ENCODE peak calls at places on chromosome 19, in five cellular contexts. M is naive thymus-derived CD8-positive, alpha-beta T cell; D is HCT116; H is aorta; C is activated CD4-positive, alpha-beta T cell treated with anti-CD3 and anti-CD28 coated beads for 36 hours. R is an unnamed sample.

GRCh38 chr19:39382991-39383828 is 7.7 kb downstream of the PAF1 start:
- ATAC-seq in M (no peak), D (no peak), H (no peak), C (no peak), R (no peak)

GRCh38 chr19:38838208-38838985 is 6.8 kb upstream of the ECH1 start:
- ATAC-seq in M (no peak), D (peak), H (no peak), C (peak), R (peak)

GRCh38 chr19:3931041-3931440 is 1.8 kb upstream of the NMRK2 start:
- ATAC-seq in M (no peak), D (peak), H (no peak), C (no peak), R (no peak)

GRCh38 chr19:44745386-44745831 is 3.1 kb upstream of the BCL3 start:
- ATAC-seq in M (no peak), D (peak), H (peak), C (no peak), R (no peak)

GRCh38 chr19:5023128-5023571 is 54.2 kb downstream of the KDM4B start:
- ATAC-seq in M (no peak), D (no peak), H (peak), C (no peak), R (no peak)

GRCh38 chr19:14519860-14520407 is 1.7 kb upstream of the DNAJB1 start:
- ATAC-seq in M (no peak), D (peak), H (no peak), C (peak), R (peak)

GRCh38 chr19:44974809-44975347 is 19.7 kb downstream of the CLPTM1 start:
- ATAC-seq in M (no peak), D (no peak), H (no peak), C (peak), R (no peak)

GRCh38 chr19:39247701-39248664 is 673 bp downstream of the IFNL4 start:
- ATAC-seq in M (peak), D (no peak), H (peak), C (peak), R (peak)

GRCh38 chr19:19475845-19476828 is 39.2 kb downstream of the TSSK6 start:
- ATAC-seq in M (no peak), D (peak), H (no peak), C (no peak), R (no peak)

GRCh38 chr19:46958542-46958941 is 61.1 kb upstream of the NPAS1 start:
- ATAC-seq in M (no peak), D (no peak), H (no peak), C (peak), R (no peak)

GRCh38 chr19:5782945-5783919 is 1.3 kb downstream of the PRR22 start:
- ATAC-seq in M (peak), D (peak), H (no peak), C (no peak), R (peak)

GRCh38 chr19:33649919-33650305 is 28.2 kb downstream of the CHST8 start:
- ATAC-seq in M (no peak), D (no peak), H (no peak), C (no peak), R (no peak)

GRCh38 chr19:7994114-7994513 is 11.3 kb downstream of the ELAVL1 start:
- ATAC-seq in M (no peak), D (no peak), H (no peak), C (no peak), R (no peak)

GRCh38 chr19:42313840-42314755 is 989 bp downstream of the TMEM145 start:
- ATAC-seq in M (no peak), D (no peak), H (no peak), C (no peak), R (no peak)

GRCh38 chr19:46190489-46190888 is 39.1 kb upstream of the IGFL1 start:
- ATAC-seq in M (no peak), D (no peak), H (no peak), C (no peak), R (no peak)

GRCh38 chr19:45729774-45730388 is 815 bp downstream of the FBXO46 start:
- ATAC-seq in M (no peak), D (peak), H (peak), C (no peak), R (peak)

GRCh38 chr19:18883530-18884304 is 12.2 kb downstream of the CERS1 start:
- ATAC-seq in M (no peak), D (no peak), H (no peak), C (no peak), R (no peak)

GRCh38 chr19:43956827-43957226 is 5.8 kb downstream of the ZNF221 start:
- ATAC-seq in M (no peak), D (no peak), H (no peak), C (no peak), R (no peak)

GRCh38 chr19:12723383-12723642 is 419 bp downstream of the TNPO2 start:
- ATAC-seq in M (no peak), D (no peak), H (no peak), C (no peak), R (no peak)

GRCh38 chr19:43575955-43576451 is 402 bp downstream of the PINLYP start:
- ATAC-seq in M (no peak), D (peak), H (no peak), C (peak), R (peak)

GRCh38 chr19:16876904-16877361 is 11.9 kb upstream of the F2RL3 start:
- ATAC-seq in M (no peak), D (no peak), H (no peak), C (no peak), R (peak)

GRCh38 chr19:19105365-19106060 is 32.8 kb downstream of the TMEM161A start:
- ATAC-seq in M (no peak), D (peak), H (peak), C (no peak), R (peak)

GRCh38 chr19:33781996-33782395 is 14.7 kb upstream of the KCTD15 start:
- ATAC-seq in M (no peak), D (no peak), H (no peak), C (no peak), R (no peak)

GRCh38 chr19:3721900-3722442 is 13.8 kb downstream of the TJP3 start:
- ATAC-seq in M (no peak), D (no peak), H (peak), C (no peak), R (no peak)

R was measured in esophagus mucosa.